ENCODE peak calls at places on chromosome 18, in nine cellular contexts. U is AG09319, V is A549, C is cardiac fibroblast, M is pancreas, S is mesothelial cell of epicardium, W is IMR-90, H is HepG2, K is HFFc6. O is an unnamed sample.

GRCh38 chr18:36546876-36547275 is 249.4 kb downstream of the FHOD3 start:
- DNase-seq in U (no peak), V (no peak), C (no peak), M (peak; percentile 22), S (no peak), W (no peak), H (no peak), K (no peak), O (no peak)

GRCh38 chr18:61595615-61596014 is 262.4 kb downstream of the CDH20 start:
- DNase-seq in U (no peak), V (no peak), C (no peak), M (no peak), S (no peak), W (no peak), H (no peak), K (no peak), O (no peak)

GRCh38 chr18:22211660-22212059 is 42.3 kb downstream of the GATA6 start:
- DNase-seq in U (no peak), V (no peak), C (no peak), M (no peak), S (no peak), W (no peak), H (no peak), K (no peak), O (no peak)

GRCh38 chr18:63155169-63155852 is 164.3 kb downstream of the BCL2 start:
- DNase-seq in U (no peak), V (peak; percentile 39), C (peak; percentile 11), M (peak; percentile 91), S (peak; percentile 81), W (no peak), H (peak; percentile 35), K (no peak), O (no peak)

GRCh38 chr18:75727479-75727878 is 300.0 kb upstream of the SMIM21 start:
- DNase-seq in U (no peak), V (peak; percentile 8), C (peak; percentile 11), M (no peak), S (peak; percentile 41), W (peak; percentile 30), H (peak; percentile 2), K (no peak), O (peak; percentile 41)

GRCh38 chr18:70289351-70290330 is 796 bp downstream of the SOCS6 start:
- DNase-seq in U (no peak), V (no peak), C (peak; percentile 49), M (peak; percentile 58), S (peak; percentile 67), W (peak; percentile 31), H (no peak), K (peak; percentile 14), O (peak; percentile 19)

GRCh38 chr18:2207294-2207693 is 364.0 kb downstream of the METTL4 start:
- DNase-seq in U (no peak), V (no peak), C (no peak), M (no peak), S (no peak), W (no peak), H (peak; percentile 39), K (no peak), O (no peak)

GRCh38 chr18:46916551-46917107 is 678 bp downstream of the PIAS2 start:
- DNase-seq in U (no peak), V (no peak), C (peak; percentile 41), M (no peak), S (no peak), W (peak; percentile 36), H (peak; percentile 17), K (peak; percentile 16), O (peak; percentile 45)

GRCh38 chr18:12748671-12749070 is 45.8 kb downstream of the PSMG2 start:
- DNase-seq in U (no peak), V (no peak), C (peak; percentile 54), M (no peak), S (no peak), W (peak; percentile 23), H (no peak), K (no peak), O (peak; percentile 36)

GRCh38 chr18:10515456-10515855 is 10.4 kb upstream of the NAPG start:
- DNase-seq in U (no peak), V (no peak), C (no peak), M (no peak), S (no peak), W (no peak), H (no peak), K (no peak), O (no peak)

GRCh38 chr18:48769006-48769646 is 181.6 kb downstream of the SMAD7 start:
- DNase-seq in U (no peak), V (no peak), C (no peak), M (peak; percentile 41), S (no peak), W (no peak), H (no peak), K (no peak), O (no peak)
- TF ChIP-seq CTCF in U (peak; percentile 1), V (no peak), C (peak; percentile 10), M (no peak), S (no peak), W (no peak), H (no peak), K (peak; percentile 37), O (no peak)

GRCh38 chr18:24402209-24402785 is 4.7 kb upstream of the OSBPL1A start:
- DNase-seq in U (no peak), V (no peak), C (no peak), M (no peak), S (no peak), W (no peak), H (no peak), K (no peak), O (no peak)
- TF ChIP-seq CTCF in U (peak; percentile 11), V (no peak), C (no peak), M (no peak), S (no peak), W (peak; percentile 12), H (peak; percentile 29), K (peak; percentile 58), O (no peak)

GRCh38 chr18:58866261-58867232 is 1.9 kb downstream of the ZNF532 start:
- DNase-seq in U (no peak), V (no peak), C (no peak), M (no peak), S (no peak), W (no peak), H (no peak), K (no peak), O (no peak)

GRCh38 chr18:58865714-58866113 is 1.0 kb downstream of the ZNF532 start:
- DNase-seq in U (no peak), V (no peak), C (no peak), M (no peak), S (no peak), W (no peak), H (no peak), K (no peak), O (no peak)

GRCh38 chr18:58868440-58868839 is 3.8 kb downstream of the ZNF532 start:
- DNase-seq in U (no peak), V (no peak), C (no peak), M (no peak), S (no peak), W (no peak), H (no peak), K (no peak), O (no peak)

GRCh38 chr18:58865009-58865345 is 300 bp downstream of the ZNF532 start:
- DNase-seq in U (no peak), V (no peak), C (no peak), M (no peak), S (no peak), W (no peak), H (no peak), K (no peak), O (no peak)

DNA sequence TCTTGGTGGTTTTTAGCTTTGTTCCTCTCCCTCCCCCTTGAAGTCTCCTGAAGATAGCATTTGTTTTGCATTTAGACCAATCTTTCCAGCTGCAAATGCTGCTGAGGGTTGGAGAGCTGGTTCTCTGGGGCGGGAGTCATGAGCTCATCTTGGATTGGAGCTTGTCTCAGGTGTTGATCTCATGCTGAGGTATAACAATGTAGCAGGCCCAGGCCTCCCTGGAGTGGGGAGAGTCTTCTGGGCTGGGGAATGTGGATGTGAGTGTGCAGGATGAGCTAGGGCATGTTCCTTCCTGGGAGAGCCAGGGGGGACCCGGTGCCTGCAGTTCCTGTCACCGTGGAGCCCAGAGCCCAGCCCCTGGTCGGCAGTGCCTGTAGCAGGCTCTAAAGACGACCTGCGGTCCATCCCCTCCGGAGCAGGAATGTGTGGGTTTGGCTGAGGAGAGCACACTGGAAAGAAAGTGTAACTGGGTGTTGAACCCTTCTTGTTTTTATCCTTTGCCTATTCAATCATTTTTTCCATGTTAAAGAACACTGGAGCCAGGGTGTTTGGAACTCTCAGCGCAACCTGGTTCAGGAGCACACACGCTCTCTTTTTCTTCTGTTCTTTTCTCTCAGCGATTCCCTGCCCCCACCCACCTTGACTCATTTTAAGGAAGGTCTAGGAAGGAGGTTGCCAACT is 2.7 kb downstream of the ZNF532 start:
- DNase-seq in U (no peak), V (no peak), C (no peak), M (no peak), S (no peak), W (no peak), H (no peak), K (no peak), O (peak; percentile 42)
- TF ChIP-seq CTCF in U (no peak), V (no peak), C (no peak), M (no peak), S (no peak), W (no peak), H (no peak), K (no peak), O (no peak)

DNA sequence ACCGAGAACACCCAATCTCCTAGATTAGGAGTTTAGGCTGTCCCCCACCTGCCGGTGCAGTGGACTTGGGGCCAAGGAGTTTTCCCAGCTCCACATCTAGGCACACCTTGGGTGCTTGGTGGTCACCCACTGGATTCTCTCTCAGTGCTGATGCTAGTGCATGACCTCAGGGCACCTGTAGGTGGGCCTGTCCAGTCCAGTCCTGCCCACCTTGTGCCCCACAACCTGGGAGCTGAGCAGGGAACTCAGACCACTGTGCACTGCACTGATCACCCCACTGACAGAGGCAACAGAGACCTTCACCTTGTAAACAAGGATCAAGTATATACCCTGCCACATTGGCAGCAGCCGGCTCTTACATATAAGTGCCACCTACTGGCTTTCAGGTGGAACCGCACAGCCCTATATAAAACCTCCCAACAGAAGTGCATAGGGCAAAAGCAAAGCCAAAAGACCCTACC is 12.7 kb upstream of the CDH19 start:
- DNase-seq in U (no peak), V (no peak), C (peak; percentile 35), M (no peak), S (no peak), W (no peak), H (peak; percentile 35), K (no peak), O (no peak)
- TF ChIP-seq CTCF in U (no peak), V (peak; percentile 13), C (peak; percentile 52), M (peak; percentile 12), S (peak; percentile 25), W (no peak), H (peak; percentile 59), K (peak; percentile 8), O (no peak)

O was measured in foreskin fibroblast.